ENCODE peak calls at places on chromosomes 13 and 19, in six cellular contexts. J is NCI-H1436; X is AG09319; Q is effector memory CD8-positive, alpha-beta T cell; V is stimulated activated CD4-positive, alpha-beta T cell treated with anti-CD3 and anti-CD28 coated beads, TNF-alpha, amount 100 ng/mL, for 4 hours; U is Kasumi-1. L is an unnamed sample.

GRCh38 chr19:20162821-20163220 is 4.2 kb upstream of the ZNF486 start:
- DNase-seq in U (peak; percentile 78), V (no peak), X (no peak), Q (no peak), J (no peak), L (peak; percentile 34)

GRCh38 chr19:57587529-57587928 is 3.6 kb downstream of the ZIK1 start:
- DNase-seq in J (no peak), Q (no peak), V (no peak), X (no peak), U (no peak), L (no peak)

GRCh38 chr13:22175211-22175610 is 504.3 kb downstream of the FGF9 start:
- DNase-seq in V (no peak), J (no peak), X (no peak), Q (no peak), U (no peak), L (no peak)

GRCh38 chr13:106318941-106319411 is 216.5 kb downstream of the EFNB2 start:
- DNase-seq in V (no peak), J (no peak), X (peak; percentile 10), U (peak; percentile 34), Q (no peak), L (peak; percentile 1)

GRCh38 chr19:10288662-10289166 is 1.0 kb upstream of the ICAM5 start:
- DNase-seq in X (no peak), Q (no peak), V (peak; percentile 24), U (peak; percentile 93), J (no peak), L (peak; percentile 87)

GRCh38 chr13:97367016-97367415 is 67.0 kb upstream of the RAP2A start:
- DNase-seq in J (no peak), U (peak; percentile 31), V (no peak), Q (no peak), X (peak; percentile 19), L (peak; percentile 24)

GRCh38 chr13:45396548-45397095 is 21.6 kb downstream of the SLC25A30 start:
- DNase-seq in J (no peak), Q (no peak), X (no peak), U (peak; percentile 41), V (no peak), L (peak; percentile 55)

GRCh38 chr19:46613525-46613924 is 11.4 kb downstream of the PTGIR start:
- DNase-seq in X (no peak), U (no peak), Q (no peak), V (no peak), J (no peak), L (no peak)

GRCh38 chr19:4402171-4403004 is at the start of gene CHAF1A:
- DNase-seq in Q (peak; percentile 98), V (peak; percentile 95), J (peak; percentile 100), X (peak; percentile 100), U (peak; percentile 100), L (peak; percentile 99)

GRCh38 chr13:94886191-94886590 is 173.8 kb upstream of the SOX21 start:
- DNase-seq in V (no peak), U (no peak), X (no peak), Q (no peak), J (no peak), L (no peak)

GRCh38 chr19:49145485-49146407 is 9.4 kb downstream of the HRC start:
- DNase-seq in X (no peak), U (peak; percentile 83), J (peak; percentile 82), V (peak; percentile 72), Q (peak; percentile 72), L (peak; percentile 91)

GRCh38 chr13:24208314-24208713 is 47.8 kb downstream of the SPATA13 start:
- DNase-seq in X (peak; percentile 62), U (no peak), J (no peak), V (no peak), Q (no peak), L (no peak)

GRCh38 chr13:113022391-113023216 is 53.6 kb downstream of the MCF2L start:
- DNase-seq in Q (no peak), X (no peak), J (no peak), V (no peak), U (no peak), L (no peak)

GRCh38 chr19:32219392-32219791 is 126.0 kb upstream of the ZNF507 start:
- DNase-seq in J (no peak), V (no peak), X (no peak), U (no peak), Q (no peak), L (no peak)

GRCh38 chr19:47610902-47611301 is 2.0 kb downstream of the BICRA start:
- DNase-seq in X (no peak), J (no peak), V (no peak), U (no peak), Q (no peak), L (no peak)

GRCh38 chr13:69565334-69565733 is 542.3 kb upstream of the ATXN8OS start:
- DNase-seq in U (peak; percentile 45), J (no peak), X (no peak), Q (no peak), V (no peak), L (peak; percentile 54)